ENCODE peak calls at places on chromosomes 11 and 22, in eight cellular contexts. Y is mesenchymal stem cell, Z is NCI-H510A, N is cardiac fibroblast, I is EH, G is sciatic nerve, B is PC-9, P is GDM1. Q is an unnamed sample.

GRCh38 chr11:113184498-113184897 is 129.9 kb upstream of the TTC12 start:
- DNase-seq in N (peak), Z (no peak), I (peak), B (peak), P (no peak), Y (peak), G (no peak), Q (peak)

GRCh38 chr11:114326776-114327175 is 30.6 kb downstream of the NNMT start:
- DNase-seq in B (no peak), N (no peak), Z (no peak), G (no peak), Y (no peak), I (no peak), P (no peak), Q (no peak)

GRCh38 chr11:90288207-90288821 is 65.5 kb upstream of the CHORDC1 start:
- DNase-seq in G (no peak), Z (no peak), P (no peak), I (peak), B (no peak), N (peak), Y (peak), Q (peak)

GRCh38 chr11:78101073-78101472 is 21.4 kb upstream of the NDUFC2 start:
- DNase-seq in B (no peak), P (no peak), N (no peak), Z (no peak), I (peak), Y (no peak), G (no peak), Q (peak)

GRCh38 chr11:124762077-124762623 is at the start of gene ESAM:
- DNase-seq in Z (peak), Y (no peak), B (peak), N (no peak), P (no peak), I (no peak), G (no peak), Q (no peak)

GRCh38 chr11:2289859-2290258 is 11.9 kb downstream of the C11orf21 start:
- DNase-seq in G (peak), P (no peak), B (no peak), N (no peak), I (no peak), Z (no peak), Y (no peak), Q (no peak)

GRCh38 chr22:17810570-17811116 is 36.4 kb upstream of the BID start:
- DNase-seq in P (no peak), G (no peak), B (no peak), Y (no peak), Z (no peak), N (no peak), I (no peak), Q (no peak)

GRCh38 chr22:31952459-31952858 is 8.1 kb downstream of the YWHAH start:
- DNase-seq in P (no peak), G (no peak), B (no peak), N (peak), Y (peak), Z (no peak), I (peak), Q (peak)

GRCh38 chr22:30855677-30856518 is 112.7 kb downstream of the MORC2 start:
- DNase-seq in B (no peak), N (no peak), G (no peak), P (no peak), I (no peak), Y (no peak), Z (no peak), Q (no peak)

GRCh38 chr22:39356464-39356863 is 6.7 kb downstream of the SYNGR1 start:
- DNase-seq in Y (no peak), I (no peak), Z (peak), P (no peak), G (no peak), B (no peak), N (no peak), Q (no peak)

GRCh38 chr22:21681566-21682370 is 16.0 kb downstream of the PPIL2 start:
- DNase-seq in N (no peak), P (no peak), Y (no peak), Z (no peak), B (no peak), I (no peak), G (no peak), Q (no peak)

GRCh38 chr11:316031-316701 is 2.3 kb downstream of the IFITM1 start:
- DNase-seq in B (no peak), Y (peak), N (peak), Z (no peak), G (peak), I (peak), P (no peak), Q (peak)

GRCh38 chr11:111540114-111540920 is at the start of gene LAYN:
- DNase-seq in I (peak), P (no peak), G (peak), Z (peak), B (peak), Y (peak), N (peak), Q (peak)

GRCh38 chr11:78399136-78399535 is 18.5 kb downstream of the GAB2 start:
- DNase-seq in G (no peak), P (no peak), I (no peak), Z (no peak), N (no peak), B (no peak), Y (no peak), Q (no peak)